ENCODE peak calls at places on chromosomes 2 and 18, in eight cellular contexts. A is activated gamma-delta T cell; U is left ventricle myocardium inferior; B is stimulated activated CD4-positive, alpha-beta T cell treated with anti-CD3 and anti-CD28 coated beads, Interleukin-12 subunit alpha, Interleukin-12 subunit beta, amount 100 ng/mL, for 48 hours; G is IMR-90; L is anterior cingulate cortex; C is HFFc6; R is M059J. M is an unnamed sample.

GRCh38 chr2:174026122-174026845 is 61.1 kb upstream of the SP3 start:
- DNase-seq in A (no peak), U (no peak), B (no peak), G (peak; percentile 88), L (no peak), C (peak; percentile 51), R (peak; percentile 73), M (peak; percentile 43)

GRCh38 chr2:128506534-128506933 is 187.9 kb upstream of the HS6ST1 start:
- DNase-seq in A (no peak), U (no peak), B (no peak), G (no peak), L (no peak), C (no peak), R (no peak), M (no peak)

GRCh38 chr2:53535234-53535867 is 232.3 kb upstream of the CHAC2 start:
- DNase-seq in A (no peak), U (no peak), B (no peak), G (no peak), L (no peak), C (no peak), R (no peak), M (no peak)

GRCh38 chr2:44100351-44100750 is 68.3 kb upstream of the PPM1B start:
- DNase-seq in A (no peak), U (peak; percentile 25), B (no peak), G (peak; percentile 95), L (no peak), C (peak; percentile 92), R (peak; percentile 97), M (peak; percentile 61)

GRCh38 chr2:236629961-236630872 is 60.6 kb downstream of the ACKR3 start:
- DNase-seq in A (no peak), U (no peak), B (no peak), G (no peak), L (no peak), C (no peak), R (no peak), M (no peak)

GRCh38 chr2:217593732-217594131 is 409.1 kb downstream of the TNS1 start:
- DNase-seq in A (no peak), U (no peak), B (no peak), G (no peak), L (no peak), C (no peak), R (no peak), M (no peak)

GRCh38 chr2:134244587-134244986 is 9.3 kb upstream of the MGAT5 start:
- DNase-seq in A (no peak), U (no peak), B (no peak), G (no peak), L (no peak), C (no peak), R (no peak), M (no peak)

GRCh38 chr2:128285329-128285931 is 33.2 kb downstream of the HS6ST1 start:
- DNase-seq in A (no peak), U (peak; percentile 7), B (no peak), G (no peak), L (no peak), C (no peak), R (no peak), M (no peak)

GRCh38 chr18:22180722-22181121 is 11.3 kb downstream of the GATA6 start:
- DNase-seq in A (no peak), U (no peak), B (no peak), G (no peak), L (no peak), C (no peak), R (no peak), M (no peak)

GRCh38 chr18:48161911-48162698 is 231.6 kb upstream of the SMAD2 start:
- DNase-seq in A (no peak), U (no peak), B (no peak), G (no peak), L (no peak), C (no peak), R (peak; percentile 20), M (no peak)

GRCh38 chr2:37324786-37325624 is at the start of gene PRKD3:
- DNase-seq in A (peak; percentile 44), U (peak; percentile 49), B (peak; percentile 54), G (peak; percentile 39), L (peak; percentile 44), C (no peak), R (peak; percentile 59), M (peak; percentile 58)

GRCh38 chr18:39523281-39523680 is 1957.7 kb upstream of the CELF4 start:
- DNase-seq in A (no peak), U (no peak), B (no peak), G (peak; percentile 57), L (no peak), C (peak; percentile 50), R (peak; percentile 91), M (no peak)

GRCh38 chr2:120434909-120435308 is 89.0 kb downstream of the INHBB start:
- DNase-seq in A (no peak), U (no peak), B (no peak), G (no peak), L (no peak), C (no peak), R (no peak), M (no peak)

GRCh38 chr2:106144621-106145331 is 49.3 kb downstream of the UXS1 start:
- DNase-seq in A (no peak), U (no peak), B (no peak), G (no peak), L (no peak), C (no peak), R (no peak), M (no peak)

GRCh38 chr2:169673106-169673505 is 21.1 kb downstream of the CFAP210 start:
- DNase-seq in A (no peak), U (no peak), B (no peak), G (no peak), L (no peak), C (no peak), R (no peak), M (no peak)

GRCh38 chr2:231383701-231384435 is 11.6 kb upstream of the B3GNT7 start:
- DNase-seq in A (no peak), U (no peak), B (no peak), G (no peak), L (no peak), C (no peak), R (peak; percentile 82), M (no peak)

GRCh38 chr2:98350411-98350810 is 4.2 kb downstream of the CNGA3 start:
- DNase-seq in A (no peak), U (no peak), B (no peak), G (no peak), L (no peak), C (peak; percentile 69), R (no peak), M (no peak)

GRCh38 chr18:45168883-45169585 is 446.2 kb upstream of the SLC14A2 start:
- DNase-seq in A (no peak), U (no peak), B (no peak), G (peak; percentile 73), L (no peak), C (peak; percentile 83), R (peak; percentile 95), M (no peak)

GRCh38 chr2:160561551-160562280 is 68.1 kb upstream of the RBMS1 start:
- DNase-seq in A (no peak), U (no peak), B (no peak), G (peak; percentile 81), L (no peak), C (peak; percentile 64), R (peak; percentile 37), M (no peak)

GRCh38 chr18:43278401-43278800 is 1.1 kb upstream of the SYT4 start:
- DNase-seq in A (no peak), U (no peak), B (no peak), G (no peak), L (no peak), C (no peak), R (no peak), M (no peak)

GRCh38 chr2:72612614-72613160 is 213.1 kb downstream of the EXOC6B start:
- DNase-seq in A (no peak), U (no peak), B (no peak), G (no peak), L (no peak), C (no peak), R (no peak), M (no peak)

GRCh38 chr2:72993147-72993546 is 75.8 kb downstream of the EMX1 start:
- DNase-seq in A (no peak), U (no peak), B (peak; percentile 14), G (peak; percentile 13), L (no peak), C (no peak), R (peak; percentile 22), M (no peak)

GRCh38 chr18:49597152-49597551 is 35.3 kb downstream of the LIPG start:
- DNase-seq in A (no peak), U (no peak), B (no peak), G (no peak), L (no peak), C (no peak), R (peak; percentile 86), M (no peak)

GRCh38 chr18:48750485-48751175 is 200.1 kb downstream of the SMAD7 start:
- DNase-seq in A (no peak), U (no peak), B (no peak), G (no peak), L (no peak), C (no peak), R (peak; percentile 44), M (no peak)

GRCh38 chr2:127640082-127641072 is 5.6 kb upstream of the GPR17 start:
- DNase-seq in A (no peak), U (no peak), B (peak; percentile 26), G (no peak), L (no peak), C (no peak), R (no peak), M (no peak)

GRCh38 chr2:144583741-144584453 is 64.0 kb upstream of the ZEB2 start:
- DNase-seq in A (no peak), U (no peak), B (no peak), G (peak; percentile 90), L (no peak), C (peak; percentile 83), R (peak; percentile 80), M (no peak)

GRCh38 chr2:101811226-101812015 is 113.9 kb downstream of the MAP4K4 start:
- DNase-seq in A (no peak), U (no peak), B (no peak), G (no peak), L (no peak), C (no peak), R (no peak), M (no peak)

GRCh38 chr2:233386382-233387041 is 32.2 kb downstream of the DGKD start:
- DNase-seq in A (no peak), U (no peak), B (no peak), G (peak; percentile 51), L (no peak), C (peak; percentile 33), R (peak; percentile 17), M (no peak)

GRCh38 chr18:63344918-63345317 is 22.1 kb downstream of the KDSR start:
- DNase-seq in A (no peak), U (no peak), B (no peak), G (no peak), L (no peak), C (no peak), R (no peak), M (no peak)

GRCh38 chr18:32735781-32736180 is 37.0 kb downstream of the KLHL14 start:
- DNase-seq in A (no peak), U (no peak), B (no peak), G (peak; percentile 24), L (no peak), C (no peak), R (peak; percentile 5), M (no peak)

GRCh38 chr2:109638807-109639206 is 24.6 kb downstream of the SOWAHC start:
- DNase-seq in A (no peak), U (no peak), B (no peak), G (no peak), L (no peak), C (no peak), R (no peak), M (no peak)

GRCh38 chr2:219274392-219274921 is 4.7 kb upstream of the DNAJB2 start:
- DNase-seq in A (no peak), U (no peak), B (no peak), G (peak; percentile 81), L (no peak), C (peak; percentile 87), R (peak; percentile 96), M (no peak)

GRCh38 chr2:239605409-239605808 is 204.6 kb upstream of the HDAC4 start:
- DNase-seq in A (no peak), U (no peak), B (no peak), G (no peak), L (no peak), C (no peak), R (no peak), M (no peak)

GRCh38 chr18:56696966-56697365 is 45.8 kb downstream of the WDR7 start:
- DNase-seq in A (no peak), U (no peak), B (no peak), G (peak; percentile 67), L (no peak), C (no peak), R (peak; percentile 6), M (no peak)

M was measured in uterus.